ENCODE peak calls at places on chromosomes 7 and 10, in four cellular contexts. One of them, this sample, is unnamed.

GRCh38 chr7:81857385-81857784 is 87.5 kb upstream of the HGF start:
- DNase-seq in dorsolateral prefrontal cortex: no peak
- DNase-seq in H9: no peak
- DNase-seq in astrocyte: no peak
- DNase-seq in this sample: no peak

GRCh38 chr7:48183370-48183743 is 12.1 kb downstream of the ABCA13 start:
- DNase-seq in astrocyte: peak; percentile 45
- DNase-seq in dorsolateral prefrontal cortex: no peak
- DNase-seq in H9: no peak
- DNase-seq in this sample: no peak

GRCh38 chr7:35967366-35968139 is 166.7 kb downstream of the SEPTIN7 start:
- DNase-seq in H9: peak; percentile 49
- DNase-seq in astrocyte: no peak
- DNase-seq in dorsolateral prefrontal cortex: no peak
- DNase-seq in this sample: no peak

GRCh38 chr10:22693371-22693784 is 21.0 kb downstream of the PIP4K2A start:
- DNase-seq in astrocyte: peak; percentile 84
- DNase-seq in dorsolateral prefrontal cortex: no peak
- DNase-seq in H9: no peak
- DNase-seq in this sample: no peak

GRCh38 chr10:127715782-127716378 is 21.1 kb upstream of the FOXI2 start:
- DNase-seq in dorsolateral prefrontal cortex: no peak
- DNase-seq in astrocyte: peak; percentile 9
- DNase-seq in H9: no peak
- DNase-seq in this sample: no peak

GRCh38 chr7:102095933-102096332 is 190.7 kb upstream of the SH2B2 start:
- DNase-seq in astrocyte: no peak
- DNase-seq in H9: peak; percentile 18
- DNase-seq in dorsolateral prefrontal cortex: no peak
- DNase-seq in this sample: no peak

GRCh38 chr7:111242361-111242760 is 151.4 kb downstream of the LRRN3 start:
- DNase-seq in dorsolateral prefrontal cortex: no peak
- DNase-seq in astrocyte: no peak
- DNase-seq in H9: no peak
- DNase-seq in this sample: no peak

GRCh38 chr7:1705856-1706255 is 35.8 kb downstream of the ELFN1 start:
- DNase-seq in H9: peak; percentile 14
- DNase-seq in dorsolateral prefrontal cortex: no peak
- DNase-seq in astrocyte: no peak
- DNase-seq in this sample: no peak

GRCh38 chr10:97529685-97530465 is 31.2 kb downstream of the UBTD1 start:
- DNase-seq in dorsolateral prefrontal cortex: no peak
- DNase-seq in H9: no peak
- DNase-seq in astrocyte: no peak
- DNase-seq in this sample: no peak

GRCh38 chr7:4523873-4524272 is 158.2 kb upstream of the FOXK1 start:
- DNase-seq in H9: no peak
- DNase-seq in dorsolateral prefrontal cortex: no peak
- DNase-seq in astrocyte: no peak
- DNase-seq in this sample: no peak

DNA sequence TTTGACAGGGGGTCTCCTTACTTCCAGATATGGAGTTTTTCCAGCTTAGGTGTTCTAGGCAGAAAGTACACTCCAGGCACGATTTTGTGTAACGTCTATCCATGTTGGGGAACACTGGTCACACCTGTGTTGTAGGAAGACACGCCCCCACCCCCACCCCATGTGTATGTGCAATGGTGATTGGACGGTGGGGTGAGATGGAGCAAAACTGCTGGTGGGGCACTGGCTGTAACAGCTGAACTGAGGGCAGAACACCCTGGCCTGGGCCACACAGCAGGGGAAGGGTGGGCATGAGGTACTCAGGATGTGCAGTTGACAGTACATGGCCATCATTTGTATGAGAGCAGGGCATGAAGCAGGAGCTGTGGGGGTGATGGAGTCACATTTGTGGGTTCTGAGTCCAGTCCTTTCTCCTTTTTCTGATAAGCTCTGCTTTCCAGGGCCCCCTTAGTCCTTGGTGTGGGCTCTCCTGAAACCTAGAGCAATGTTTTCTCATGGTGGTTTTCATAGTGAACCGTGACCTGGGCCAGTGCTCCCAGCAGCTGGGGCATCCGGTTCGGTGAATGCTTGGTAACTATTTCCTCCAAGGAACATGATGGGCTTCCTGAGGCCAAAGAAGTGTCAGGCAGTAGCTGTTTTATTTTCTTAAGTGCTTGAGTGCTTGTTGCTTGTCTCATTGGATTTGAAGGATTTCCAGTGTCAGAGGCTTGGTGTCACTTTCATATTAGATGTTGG is 63.4 kb upstream of the AQP1 start:
- DNase-seq in dorsolateral prefrontal cortex: no peak
- DNase-seq in H9: no peak
- DNase-seq in astrocyte: no peak
- DNase-seq in this sample: no peak
- H3K27ac ChIP-seq in dorsolateral prefrontal cortex: no peak overlapping the region
- H3K27ac ChIP-seq in H9: no peak overlapping the region
- H3K27ac ChIP-seq in astrocyte: no peak overlapping the region
- H3K27ac ChIP-seq in this sample: no peak overlapping the region

GRCh38 chr10:86837663-86838062 is 81.2 kb downstream of the BMPR1A start:
- DNase-seq in dorsolateral prefrontal cortex: no peak
- DNase-seq in astrocyte: no peak
- DNase-seq in H9: no peak
- DNase-seq in this sample: no peak
- H3K27ac ChIP-seq in dorsolateral prefrontal cortex: no peak overlapping the region
- H3K27ac ChIP-seq in astrocyte: no peak overlapping the region
- H3K27ac ChIP-seq in H9: no peak overlapping the region
- H3K27ac ChIP-seq in this sample: no peak overlapping the region

DNA sequence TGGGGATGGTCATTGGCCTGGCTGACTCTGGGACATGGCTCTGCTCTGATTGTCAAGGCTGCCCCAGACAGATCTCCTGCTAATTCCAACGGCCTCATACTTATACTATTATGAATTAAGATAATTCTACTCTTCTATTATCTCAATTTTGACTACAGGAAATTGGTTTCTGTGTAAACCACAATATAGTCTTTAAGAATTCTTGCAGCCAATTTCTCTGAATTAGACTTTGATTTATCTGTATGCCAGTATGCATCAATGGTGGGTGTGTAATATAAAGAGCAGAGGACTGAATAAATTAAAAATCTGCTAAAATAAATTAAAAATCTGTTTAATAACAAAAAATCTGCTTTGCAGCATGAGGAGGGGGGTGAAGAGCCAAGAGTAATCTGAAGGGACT is 27.0 kb downstream of the HIBADH start:
- DNase-seq in astrocyte: no peak
- DNase-seq in H9: no peak
- DNase-seq in dorsolateral prefrontal cortex: no peak
- DNase-seq in this sample: no peak
- H3K27ac ChIP-seq in astrocyte: no peak overlapping the region
- H3K27ac ChIP-seq in H9: no peak overlapping the region
- H3K27ac ChIP-seq in dorsolateral prefrontal cortex: no peak overlapping the region
- H3K27ac ChIP-seq in this sample: no peak overlapping the region

DNA sequence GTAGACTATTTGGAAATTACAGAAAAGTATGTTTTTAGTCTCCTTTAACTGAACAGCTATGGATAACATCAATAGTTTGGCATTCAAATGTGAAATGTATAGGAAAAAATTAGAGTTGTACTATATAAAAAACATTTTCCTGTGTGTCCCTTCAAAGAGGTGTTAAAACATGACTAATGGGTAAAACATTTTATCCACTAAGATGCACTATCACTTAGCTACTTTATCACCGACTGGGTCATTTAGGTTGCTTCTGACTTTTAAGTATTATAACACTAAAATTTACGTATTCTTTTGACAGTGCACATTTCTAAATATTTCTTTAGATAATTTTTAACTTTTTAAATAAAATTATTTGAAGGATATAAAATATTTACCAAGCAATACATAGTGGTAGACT is 77.6 kb downstream of the UBE2H start:
- DNase-seq in H9: no peak
- DNase-seq in astrocyte: no peak
- DNase-seq in dorsolateral prefrontal cortex: no peak
- DNase-seq in this sample: no peak
- H3K27ac ChIP-seq in H9: no peak overlapping the region
- H3K27ac ChIP-seq in astrocyte: no peak overlapping the region
- H3K27ac ChIP-seq in dorsolateral prefrontal cortex: no peak overlapping the region
- H3K27ac ChIP-seq in this sample: no peak overlapping the region

GRCh38 chr7:127845497-127846214 is 185.6 kb downstream of the LRRC4 start:
- DNase-seq in dorsolateral prefrontal cortex: no peak
- DNase-seq in H9: no peak
- DNase-seq in astrocyte: peak; percentile 15
- DNase-seq in this sample: no peak
- H3K27ac ChIP-seq in dorsolateral prefrontal cortex: peak overlapping the region; percentile 49
- H3K27ac ChIP-seq in H9: no peak overlapping the region
- H3K27ac ChIP-seq in astrocyte: no peak overlapping the region
- H3K27ac ChIP-seq in this sample: no peak overlapping the region

GRCh38 chr7:143382791-143383641 is 1.9 kb downstream of the ZYX start:
- DNase-seq in dorsolateral prefrontal cortex: no peak
- DNase-seq in H9: peak; percentile 25
- DNase-seq in astrocyte: no peak
- DNase-seq in this sample: no peak
- H3K27ac ChIP-seq in dorsolateral prefrontal cortex: peak overlapping the region; percentile 94
- H3K27ac ChIP-seq in H9: no peak overlapping the region
- H3K27ac ChIP-seq in astrocyte: peak overlapping the region; percentile 99
- H3K27ac ChIP-seq in this sample: peak overlapping the region; percentile 93

DNA sequence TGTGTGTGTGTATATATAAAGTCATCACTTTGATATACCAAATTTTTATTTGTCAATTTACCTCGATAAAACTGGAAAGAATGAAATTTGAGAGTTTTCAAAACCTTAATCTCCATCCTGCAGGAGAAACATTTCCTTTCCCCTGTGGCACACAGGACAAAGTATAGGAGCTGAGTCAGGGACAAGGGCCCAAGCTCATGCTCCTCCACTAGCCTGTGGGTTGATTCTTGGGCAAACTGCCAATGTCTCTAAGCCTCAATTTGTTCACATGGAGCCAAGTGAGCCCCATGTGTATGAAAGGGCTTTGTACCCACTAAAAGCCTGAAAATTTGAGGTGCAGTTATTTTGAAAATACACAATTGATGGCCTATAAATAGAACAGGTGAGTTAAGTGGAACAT is 60.3 kb upstream of the IL6 start:
- DNase-seq in dorsolateral prefrontal cortex: no peak
- DNase-seq in astrocyte: peak; percentile 67
- DNase-seq in H9: no peak
- DNase-seq in this sample: no peak
- H3K27ac ChIP-seq in dorsolateral prefrontal cortex: no peak overlapping the region
- H3K27ac ChIP-seq in astrocyte: peak overlapping the region; percentile 93
- H3K27ac ChIP-seq in H9: no peak overlapping the region
- H3K27ac ChIP-seq in this sample: no peak overlapping the region

GRCh38 chr10:7908541-7909210 is 90.4 kb downstream of the TAF3 start:
- DNase-seq in dorsolateral prefrontal cortex: no peak
- DNase-seq in astrocyte: peak; percentile 18
- DNase-seq in H9: no peak
- DNase-seq in this sample: no peak
- H3K27ac ChIP-seq in dorsolateral prefrontal cortex: no peak overlapping the region
- H3K27ac ChIP-seq in astrocyte: no peak overlapping the region
- H3K27ac ChIP-seq in H9: no peak overlapping the region
- H3K27ac ChIP-seq in this sample: no peak overlapping the region